ENCODE peak calls at places on chromosomes 3 and 15, in five cellular contexts. P is Calu3, S is NCI-H446, U is C1 segment of cervical spinal cord, M is putamen. I is an unnamed sample.
A peak's percentile ranks its signal among the peaks of the same experiment; 100 is the strongest.

GRCh38 chr3:175020101-175020500 is 161.0 kb downstream of the NAALADL2 start:
- DNase-seq in U (no peak), S (no peak), P (no peak), M (no peak), I (no peak)

GRCh38 chr3:72829701-72830100 is 18.5 kb downstream of the SHQ1 start:
- DNase-seq in U (no peak), P (no peak), M (no peak), S (no peak), I (no peak)

GRCh38 chr15:57655809-57656208 is 50.7 kb upstream of the POLR2M start:
- DNase-seq in U (peak; percentile 5), P (no peak), S (no peak), M (no peak), I (no peak)

GRCh38 chr15:52217186-52217585 is 26.0 kb upstream of the GNB5 start:
- DNase-seq in S (no peak), M (no peak), U (peak; percentile 62), P (peak; percentile 25), I (no peak)

GRCh38 chr3:195708066-195708465 is 12.7 kb upstream of the MUC20 start:
- DNase-seq in P (no peak), S (no peak), U (no peak), M (no peak), I (no peak)

GRCh38 chr3:127796751-127797150 is 25.6 kb downstream of the MGLL start:
- DNase-seq in U (no peak), S (peak; percentile 35), P (no peak), M (no peak), I (no peak)

GRCh38 chr3:146104068-146104467 is 56.9 kb downstream of the PLOD2 start:
- DNase-seq in U (no peak), S (no peak), P (no peak), M (no peak), I (no peak)

GRCh38 chr15:71003314-71003713 is 110.7 kb downstream of the LRRC49 start:
- DNase-seq in P (no peak), U (no peak), S (no peak), M (no peak), I (no peak)

GRCh38 chr3:52126036-52126435 is 28.2 kb downstream of the POC1A start:
- DNase-seq in M (no peak), P (no peak), S (no peak), U (no peak), I (no peak)

I was measured in SK-N-MC.